ENCODE peak calls at places on chromosomes 1 and 21, in nine cellular contexts. J is fibroblast of lung, I is cardiac fibroblast, M is glutamatergic neuron, F is fibroblast of pulmonary artery, W is HL-60, T is Calu3, U is fibroblast of mammary gland, G is spleen. A is an unnamed sample.
A peak's percentile ranks its signal among the peaks of the same experiment; 100 is the strongest.

GRCh38 chr1:98044071-98044697 is 123.3 kb upstream of the DPYD start:
- DNase-seq in J (no peak), I (no peak), M (no peak), F (no peak), W (no peak), T (no peak), U (no peak), G (no peak), A (no peak)

GRCh38 chr1:4681026-4681425 is 26.6 kb downstream of the AJAP1 start:
- DNase-seq in J (no peak), I (no peak), M (no peak), F (no peak), W (no peak), T (no peak), U (no peak), G (no peak), A (no peak)

GRCh38 chr21:19950347-19950746 is 1047.9 kb upstream of the NCAM2 start:
- DNase-seq in J (no peak), I (no peak), M (no peak), F (no peak), W (no peak), T (no peak), U (no peak), G (no peak), A (no peak)

GRCh38 chr1:205598841-205599666 is 32.8 kb downstream of the ELK4 start:
- DNase-seq in J (peak; percentile 98), I (peak; percentile 99), M (no peak), F (peak; percentile 98), W (no peak), T (no peak), U (peak; percentile 96), G (no peak), A (peak; percentile 38)

GRCh38 chr1:209705033-209705589 is 465 bp downstream of the HSD11B1 start:
- DNase-seq in J (no peak), I (no peak), M (no peak), F (peak; percentile 35), W (no peak), T (no peak), U (peak; percentile 45), G (no peak), A (no peak)

GRCh38 chr1:55055951-55056631 is 16.7 kb downstream of the PCSK9 start:
- DNase-seq in J (no peak), I (no peak), M (no peak), F (no peak), W (no peak), T (no peak), U (no peak), G (peak; percentile 60), A (peak; percentile 82)

GRCh38 chr1:225347123-225347683 is 80.6 kb downstream of the LBR start:
- DNase-seq in J (no peak), I (peak; percentile 10), M (no peak), F (peak; percentile 36), W (no peak), T (no peak), U (no peak), G (no peak), A (no peak)

GRCh38 chr21:25956993-25957714 is 213.4 kb downstream of the APP start:
- DNase-seq in J (peak; percentile 78), I (peak; percentile 78), M (no peak), F (peak; percentile 85), W (no peak), T (no peak), U (peak; percentile 90), G (no peak), A (no peak)

GRCh38 chr1:15345711-15346355 is 63.9 kb upstream of the EFHD2 start:
- DNase-seq in J (no peak), I (no peak), M (no peak), F (no peak), W (peak; percentile 78), T (no peak), U (no peak), G (peak; percentile 91), A (no peak)

GRCh38 chr1:3614755-3615742 is 3.7 kb upstream of the MEGF6 start:
- DNase-seq in J (no peak), I (no peak), M (no peak), F (no peak), W (no peak), T (peak; percentile 56), U (no peak), G (no peak), A (no peak)
- TF ChIP-seq CTCF in J (peak; percentile 58), I (peak; percentile 65), M (peak; percentile 76), F (peak; percentile 69), W (peak; percentile 41), T (peak; percentile 57), U (peak; percentile 53), G (peak; percentile 42), A (peak; percentile 70)

DNA sequence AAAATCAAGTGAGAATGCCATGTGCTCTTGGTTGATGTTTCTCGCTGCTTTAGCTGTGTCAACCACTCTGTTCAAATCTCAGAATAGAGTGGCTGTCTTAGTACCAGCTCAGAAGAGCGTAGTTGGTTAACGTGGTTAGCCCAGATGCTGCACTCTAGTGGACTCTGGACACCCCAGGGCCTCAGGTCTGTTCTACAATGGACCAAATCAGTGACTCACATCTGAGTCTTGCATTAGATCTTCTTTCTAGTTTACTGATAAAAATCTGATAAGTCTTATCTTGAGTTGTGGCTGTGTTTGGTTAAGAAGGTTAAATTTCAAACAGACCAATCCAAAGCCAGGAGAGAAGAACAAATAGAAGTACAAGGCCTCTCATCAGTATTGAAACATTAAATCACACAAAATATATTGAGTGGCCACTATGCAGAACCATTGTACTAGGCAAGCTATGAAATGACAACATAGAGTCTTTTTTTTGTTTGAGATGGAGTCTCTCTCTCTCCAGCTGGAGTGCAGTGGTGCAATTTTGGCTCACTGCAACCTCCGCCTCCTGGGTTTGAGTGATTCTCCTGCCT is 104.1 kb downstream of the NR5A2 start:
- DNase-seq in J (no peak), I (no peak), M (no peak), F (no peak), W (no peak), T (peak; percentile 59), U (no peak), G (no peak), A (no peak)
- TF ChIP-seq CTCF in J (no peak), I (no peak), M (no peak), F (no peak), W (no peak), T (no peak), U (no peak), G (no peak), A (no peak)

GRCh38 chr1:219302697-219303096 is 129.0 kb downstream of the LYPLAL1 start:
- DNase-seq in J (no peak), I (no peak), M (no peak), F (peak; percentile 42), W (no peak), T (no peak), U (no peak), G (no peak), A (no peak)

GRCh38 chr1:219310181-219310728 is 136.6 kb downstream of the LYPLAL1 start:
- DNase-seq in J (no peak), I (no peak), M (no peak), F (no peak), W (no peak), T (no peak), U (no peak), G (no peak), A (no peak)

GRCh38 chr1:219299420-219299819 is 125.7 kb downstream of the LYPLAL1 start:
- DNase-seq in J (no peak), I (peak; percentile 46), M (no peak), F (no peak), W (no peak), T (no peak), U (no peak), G (no peak), A (no peak)

GRCh38 chr1:219308367-219308766 is 134.7 kb downstream of the LYPLAL1 start:
- DNase-seq in J (no peak), I (no peak), M (no peak), F (no peak), W (no peak), T (no peak), U (no peak), G (no peak), A (no peak)

GRCh38 chr1:219304227-219305226 is 130.8 kb downstream of the LYPLAL1 start:
- DNase-seq in J (peak; percentile 44), I (peak; percentile 60), M (no peak), F (peak; percentile 71), W (no peak), T (peak; percentile 27), U (peak; percentile 50), G (no peak), A (no peak)
- TF ChIP-seq CTCF in J (no peak), I (no peak), M (no peak), F (no peak), W (no peak), T (no peak), U (no peak), G (no peak), A (peak; percentile 39)

GRCh38 chr21:39036581-39036980 is 146.7 kb downstream of the PSMG1 start:
- DNase-seq in J (no peak), I (no peak), M (no peak), F (no peak), W (no peak), T (no peak), U (no peak), G (no peak), A (no peak)

GRCh38 chr21:39033878-39034589 is 149.2 kb downstream of the PSMG1 start:
- DNase-seq in J (peak; percentile 16), I (peak; percentile 44), M (no peak), F (no peak), W (no peak), T (peak; percentile 16), U (no peak), G (no peak), A (no peak)

GRCh38 chr21:39034590-39035536 is 148.4 kb downstream of the PSMG1 start:
- DNase-seq in J (no peak), I (no peak), M (no peak), F (no peak), W (no peak), T (no peak), U (no peak), G (no peak), A (no peak)

GRCh38 chr21:39040494-39041110 is 142.6 kb downstream of the PSMG1 start:
- DNase-seq in J (no peak), I (peak; percentile 57), M (no peak), F (peak; percentile 45), W (no peak), T (no peak), U (no peak), G (no peak), A (no peak)

DNA sequence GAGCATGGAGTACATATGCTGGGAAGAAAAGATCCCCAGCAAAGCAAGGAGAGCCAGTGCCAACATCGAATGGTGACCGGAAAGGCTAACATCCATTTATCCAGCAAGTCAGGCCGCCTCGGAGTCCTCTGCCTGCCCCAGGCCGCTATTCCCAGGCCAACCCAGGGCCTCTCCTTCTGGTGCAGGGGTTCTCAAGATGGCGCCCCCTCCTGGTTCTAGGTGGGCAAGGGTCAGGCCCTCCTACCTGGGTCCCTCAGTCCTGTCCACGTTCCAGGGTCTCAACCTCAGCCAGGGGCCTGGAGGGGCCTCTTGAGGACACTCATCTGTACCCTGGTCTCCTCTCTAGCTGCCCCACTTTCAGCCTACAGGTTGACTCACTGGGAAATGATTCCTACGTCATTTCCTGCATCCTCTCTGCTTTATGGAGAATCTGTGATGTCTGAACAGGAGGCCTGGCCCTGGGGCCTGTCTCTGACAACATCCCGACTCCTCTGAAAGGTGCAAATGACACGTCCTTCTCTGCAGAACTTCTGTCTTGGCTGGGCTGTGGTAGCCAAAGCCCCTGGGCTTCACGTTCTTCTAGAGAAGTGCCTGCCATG is 145.3 kb downstream of the PSMG1 start:
- DNase-seq in J (no peak), I (no peak), M (no peak), F (peak; percentile 33), W (no peak), T (no peak), U (peak; percentile 25), G (no peak), A (no peak)
- TF ChIP-seq CTCF in J (no peak), I (no peak), M (no peak), F (no peak), W (no peak), T (no peak), U (no peak), G (no peak), A (no peak)